ENCODE peak calls at places on chromosome 1, in eight cellular contexts. Z is GM06990, G is GDM1, N is omental fat pad, E is stomach, J is spleen, Q is IMR-90, U is dorsolateral prefrontal cortex. P is an unnamed sample.

GRCh38 chr1:102970496-102971078 is 137.7 kb downstream of the COL11A1 start:
- DNase-seq in Z (peak), G (no peak), N (no peak), E (no peak), J (no peak), Q (peak), U (no peak), P (peak)

GRCh38 chr1:42933610-42934009 is 25.1 kb downstream of the SLC2A1 start:
- DNase-seq in Z (no peak), G (no peak), N (no peak), E (no peak), J (peak), Q (no peak), U (no peak), P (no peak)

GRCh38 chr1:116485976-116486375 is 84.8 kb downstream of the CD58 start:
- DNase-seq in Z (no peak), G (no peak), N (no peak), E (no peak), J (no peak), Q (peak), U (no peak), P (no peak)

GRCh38 chr1:180040034-180040433 is 85.4 kb downstream of the CEP350 start:
- DNase-seq in Z (no peak), G (no peak), N (no peak), E (no peak), J (no peak), Q (peak), U (no peak), P (no peak)

GRCh38 chr1:61253059-61253735 is 170.8 kb downstream of the NFIA start:
- DNase-seq in Z (no peak), G (no peak), N (no peak), E (peak), J (no peak), Q (peak), U (no peak), P (peak)

GRCh38 chr1:15573477-15573876 is 11.4 kb downstream of the AGMAT start:
- DNase-seq in Z (no peak), G (no peak), N (peak), E (no peak), J (no peak), Q (peak), U (no peak), P (no peak)

GRCh38 chr1:15128077-15128476 is 25.5 kb upstream of the TMEM51 start:
- DNase-seq in Z (no peak), G (no peak), N (no peak), E (no peak), J (no peak), Q (no peak), U (no peak), P (no peak)

GRCh38 chr1:161725888-161726630 is 4.7 kb downstream of the FCRLB start:
- DNase-seq in Z (peak), G (peak), N (no peak), E (peak), J (peak), Q (peak), U (peak), P (peak)

GRCh38 chr1:112057736-112058135 is 68.3 kb upstream of the KCND3 start:
- DNase-seq in Z (no peak), G (no peak), N (no peak), E (no peak), J (no peak), Q (no peak), U (no peak), P (no peak)

GRCh38 chr1:92186081-92186480 is 31.6 kb upstream of the C1orf146 start:
- DNase-seq in Z (no peak), G (no peak), N (no peak), E (no peak), J (no peak), Q (peak), U (no peak), P (no peak)

GRCh38 chr1:203271018-203271743 is 34.1 kb upstream of the BTG2 start:
- DNase-seq in Z (no peak), G (peak), N (no peak), E (peak), J (peak), Q (peak), U (no peak), P (no peak)

GRCh38 chr1:1400576-1401456 is 1.7 kb upstream of the CCNL2 start:
- DNase-seq in Z (no peak), G (no peak), N (no peak), E (no peak), J (no peak), Q (peak), U (no peak), P (no peak)

GRCh38 chr1:6447016-6447817 is 18.8 kb downstream of the TNFRSF25 start:
- DNase-seq in Z (no peak), G (no peak), N (no peak), E (no peak), J (no peak), Q (no peak), U (no peak), P (no peak)

GRCh38 chr1:64006276-64007051 is 197.0 kb upstream of the UBE2U start:
- DNase-seq in Z (no peak), G (peak), N (no peak), E (peak), J (no peak), Q (peak), U (no peak), P (no peak)

GRCh38 chr1:230750576-230750975 is 3.4 kb downstream of the CAPN9 start:
- DNase-seq in Z (no peak), G (no peak), N (no peak), E (peak), J (peak), Q (no peak), U (no peak), P (no peak)

GRCh38 chr1:155379180-155379876 is 58.6 kb downstream of the RUSC1 start:
- DNase-seq in Z (no peak), G (no peak), N (no peak), E (no peak), J (no peak), Q (peak), U (no peak), P (no peak)

GRCh38 chr1:25478633-25479032 is 47.9 kb downstream of the MACO1 start:
- DNase-seq in Z (no peak), G (no peak), N (no peak), E (no peak), J (no peak), Q (no peak), U (no peak), P (no peak)

GRCh38 chr1:179591592-179592580 is at the start of gene TDRD5:
- DNase-seq in Z (no peak), G (no peak), N (no peak), E (peak), J (peak), Q (no peak), U (no peak), P (no peak)

GRCh38 chr1:244104309-244105060 is 53.4 kb downstream of the ZBTB18 start:
- DNase-seq in Z (no peak), G (no peak), N (no peak), E (no peak), J (no peak), Q (peak), U (no peak), P (no peak)

GRCh38 chr1:70961374-70961773 is 86.2 kb downstream of the PTGER3 start:
- DNase-seq in Z (no peak), G (no peak), N (no peak), E (no peak), J (no peak), Q (no peak), U (no peak), P (no peak)

GRCh38 chr1:20322081-20322824 is 31.6 kb downstream of the VWA5B1 start:
- DNase-seq in Z (peak), G (no peak), N (no peak), E (no peak), J (no peak), Q (peak), U (no peak), P (no peak)

GRCh38 chr1:153563339-153563952 is 2.2 kb downstream of the S100A2 start:
- DNase-seq in Z (no peak), G (no peak), N (no peak), E (no peak), J (peak), Q (no peak), U (no peak), P (no peak)

GRCh38 chr1:30763654-30764248 is 6.2 kb upstream of the LAPTM5 start:
- DNase-seq in Z (no peak), G (no peak), N (no peak), E (no peak), J (no peak), Q (peak), U (no peak), P (no peak)

GRCh38 chr1:23796466-23797271 is 3.9 kb downstream of the GALE start:
- DNase-seq in Z (no peak), G (no peak), N (no peak), E (peak), J (peak), Q (no peak), U (no peak), P (no peak)

P was measured in tibial nerve.